ENCODE peak calls at places on chromosome 3, in four cellular contexts. Z is upper lobe of right lung, E is PC-3, L is fibroblast of lung. P is an unnamed sample.

GRCh38 chr3:149603126-149604074 is 54.4 kb downstream of the WWTR1 start:
- DNase-seq in Z (no peak), L (peak), E (no peak), P (peak)

GRCh38 chr3:133953297-133953696 is 57.6 kb upstream of the RAB6B start:
- DNase-seq in L (no peak), Z (no peak), E (no peak), P (no peak)

GRCh38 chr3:189132125-189132744 is 39.5 kb upstream of the TPRG1 start:
- DNase-seq in L (peak), Z (no peak), E (peak), P (peak)

GRCh38 chr3:43699864-43700263 is 9.1 kb downstream of the ABHD5 start:
- DNase-seq in Z (no peak), L (no peak), E (peak), P (peak)

GRCh38 chr3:196813903-196814302 is 53.8 kb upstream of the SENP5 start:
- DNase-seq in Z (no peak), L (peak), E (peak), P (peak)

GRCh38 chr3:194259982-194260856 is 90.9 kb downstream of the CPN2 start:
- DNase-seq in Z (peak), L (peak), E (no peak), P (no peak)

GRCh38 chr3:121545049-121545563 is 682 bp downstream of the POLQ start:
- DNase-seq in E (peak), L (no peak), Z (no peak), P (peak)

GRCh38 chr3:17144665-17144993 is 259.9 kb downstream of the PLCL2 start:
- DNase-seq in L (no peak), Z (no peak), E (no peak), P (no peak)

GRCh38 chr3:53791317-53791716 is 54.9 kb downstream of the CHDH start:
- DNase-seq in Z (peak), L (no peak), E (no peak), P (no peak)

GRCh38 chr3:50274371-50275104 is 4.3 kb upstream of the LSMEM2 start:
- DNase-seq in E (peak), Z (peak), L (peak), P (peak)

GRCh38 chr3:105715372-105715771 is 153.4 kb downstream of the CBLB start:
- DNase-seq in L (peak), Z (no peak), E (peak), P (peak)

GRCh38 chr3:52831500-52832301 is 1.2 kb upstream of the ITIH4 start:
- DNase-seq in E (peak), L (peak), Z (no peak), P (peak)

GRCh38 chr3:114739627-114740026 is 407.5 kb downstream of the ZBTB20 start:
- DNase-seq in Z (no peak), E (no peak), L (no peak), P (no peak)

GRCh38 chr3:49199244-49199899 is 28.0 kb downstream of the KLHDC8B start:
- DNase-seq in E (no peak), L (peak), Z (peak), P (no peak)

GRCh38 chr3:175208316-175208715 is 349.2 kb downstream of the NAALADL2 start:
- DNase-seq in L (peak), Z (no peak), E (no peak), P (peak)

GRCh38 chr3:42013652-42014442 is 51.9 kb upstream of the ULK4 start:
- DNase-seq in Z (peak), E (peak), L (no peak), P (no peak)

GRCh38 chr3:40120067-40120692 is 189.3 kb upstream of the EIF1B start:
- DNase-seq in Z (no peak), L (no peak), E (no peak), P (no peak)

GRCh38 chr3:134427400-134428111 is 53.3 kb upstream of the AMOTL2 start:
- DNase-seq in Z (no peak), E (peak), L (peak), P (peak)

DNA sequence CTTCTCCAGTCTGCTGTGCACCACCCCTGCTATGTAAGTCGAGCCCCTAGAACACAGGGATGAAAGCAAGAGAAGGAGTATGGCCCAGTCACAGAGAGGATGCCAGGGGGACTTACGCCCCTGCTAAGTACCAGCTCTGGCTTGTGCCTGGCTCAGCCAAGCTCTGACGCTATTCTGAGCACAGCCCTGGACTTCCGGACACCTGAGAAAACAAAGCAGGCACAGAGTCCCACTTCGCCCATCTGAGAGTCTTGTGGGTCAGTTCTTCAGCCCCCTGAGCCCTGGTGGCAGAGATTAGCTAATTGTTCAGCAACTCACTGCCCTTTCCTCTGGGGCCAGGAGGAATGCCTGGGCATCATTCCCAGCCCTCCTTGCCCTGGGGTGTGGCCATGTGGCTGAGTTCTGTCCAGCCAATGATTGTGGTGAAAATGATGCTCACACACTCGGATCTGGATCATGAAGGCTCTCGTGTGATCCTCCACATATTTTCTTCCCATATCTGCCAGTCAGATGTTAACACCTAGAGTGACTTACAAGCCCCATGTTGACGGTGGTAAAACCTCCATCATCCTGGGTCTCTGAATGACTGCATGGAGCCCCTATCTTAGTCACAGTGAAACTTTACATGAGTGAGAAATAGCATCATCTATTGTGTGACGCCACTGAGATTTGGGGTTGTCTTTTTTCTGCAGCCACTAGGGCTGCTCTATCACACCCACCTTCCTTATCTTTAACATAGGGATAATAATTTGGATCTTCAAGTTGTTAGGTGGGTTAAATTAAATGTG is 105.7 kb downstream of the TPRA1 start:
- DNase-seq in L (no peak), E (no peak), Z (peak), P (peak)
- TF ChIP-seq CTCF in L (no peak), E (no peak), Z (no peak), P (no peak)

GRCh38 chr3:129027544-129027880 is 26.4 kb downstream of the EFCC1 start:
- DNase-seq in E (no peak), L (no peak), Z (no peak), P (no peak)

GRCh38 chr3:129023909-129024308 is 22.8 kb downstream of the EFCC1 start:
- DNase-seq in Z (no peak), L (peak), E (peak), P (peak)

GRCh38 chr3:129026728-129027543 is 25.8 kb downstream of the EFCC1 start:
- DNase-seq in Z (peak), E (peak), L (peak), P (no peak)

GRCh38 chr3:129025108-129025507 is 24.0 kb downstream of the EFCC1 start:
- DNase-seq in L (no peak), E (no peak), Z (no peak), P (no peak)

GRCh38 chr3:129025691-129026435 is 24.8 kb downstream of the EFCC1 start:
- DNase-seq in L (peak), Z (peak), E (no peak), P (peak)
- TF ChIP-seq CTCF in L (no peak), Z (no peak), E (no peak), P (no peak)

GRCh38 chr3:46830801-46831200 is 32.4 kb downstream of the MYL3 start:
- DNase-seq in E (no peak), L (no peak), Z (no peak), P (no peak)

GRCh38 chr3:46829699-46830208 is 33.5 kb downstream of the MYL3 start:
- DNase-seq in E (no peak), L (no peak), Z (no peak), P (no peak)

GRCh38 chr3:46833346-46834300 is 29.6 kb downstream of the MYL3 start:
- DNase-seq in L (no peak), E (no peak), Z (no peak), P (no peak)

GRCh38 chr3:46831841-46832240 is 31.4 kb downstream of the MYL3 start:
- DNase-seq in L (no peak), E (no peak), Z (no peak), P (no peak)

DNA sequence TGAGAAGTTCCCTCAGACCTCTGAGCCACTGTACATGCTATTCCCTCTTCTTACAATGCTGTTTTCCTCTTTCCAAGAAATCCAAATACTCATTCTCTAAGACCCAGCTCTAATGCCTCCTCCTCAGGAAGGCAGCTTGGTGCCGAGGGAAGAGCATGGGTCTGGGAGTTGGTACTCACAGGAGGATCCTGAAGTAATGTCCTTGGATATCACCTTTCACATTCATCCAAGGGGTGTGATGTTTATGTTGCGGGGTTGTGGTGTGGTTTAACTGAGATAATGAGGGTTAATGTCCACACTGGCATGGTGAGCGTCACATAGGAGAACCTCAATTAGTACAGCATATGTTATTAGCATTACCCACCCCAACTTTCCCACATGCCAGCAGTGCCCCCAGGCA is 31.9 kb downstream of the MYL3 start:
- DNase-seq in E (no peak), Z (no peak), L (no peak), P (no peak)
- TF ChIP-seq CTCF in E (no peak), Z (no peak), L (no peak), P (no peak)

DNA sequence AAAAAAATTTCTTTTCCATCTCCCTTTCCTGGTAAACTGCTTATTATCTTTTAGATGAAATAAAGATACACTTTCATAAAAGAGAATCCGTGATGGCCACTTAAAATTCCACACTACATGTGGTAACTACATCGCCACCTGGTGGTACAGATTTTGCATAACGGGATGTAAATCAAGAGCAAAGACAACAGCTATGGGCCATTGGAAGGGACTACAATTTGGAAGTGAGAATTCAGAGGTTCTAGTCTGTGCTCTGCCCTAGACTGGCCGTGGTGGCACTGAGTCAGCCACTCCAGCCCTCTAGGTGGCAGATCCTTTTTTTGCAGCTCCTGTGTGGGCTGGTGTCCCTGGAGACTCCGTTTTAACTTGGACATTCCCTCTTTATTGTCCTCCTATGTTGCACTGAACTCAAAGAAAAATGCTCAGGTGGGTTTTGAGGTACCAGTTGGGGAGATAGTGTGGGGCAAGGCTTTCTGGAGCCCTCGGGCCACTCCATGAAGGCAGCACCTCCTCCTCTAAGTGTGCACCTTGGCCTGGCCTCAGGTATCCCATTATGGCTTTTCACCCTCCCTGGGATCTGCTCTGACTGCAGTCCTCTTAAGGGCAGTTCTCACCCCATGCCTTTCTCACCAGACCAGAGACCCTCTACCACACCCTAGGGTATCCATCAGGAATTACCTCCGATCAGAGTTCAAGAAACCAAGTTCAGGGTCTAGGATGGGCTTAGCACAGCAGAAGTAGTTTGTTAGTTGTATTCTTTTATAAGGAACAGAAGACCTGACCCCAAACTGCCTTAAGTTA is 54.9 kb downstream of the SPSB4 start:
- DNase-seq in E (peak), L (peak), Z (no peak), P (peak)
- TF ChIP-seq CTCF in E (peak), L (peak), Z (peak), P (peak)

GRCh38 chr3:70308760-70309159 is 3.7 kb downstream of the MDFIC2 start:
- DNase-seq in Z (no peak), E (peak), L (peak), P (no peak)
- TF ChIP-seq CTCF in Z (no peak), E (peak), L (peak), P (no peak)

GRCh38 chr3:190506271-190506670 is 7.6 kb upstream of the IL1RAP start:
- DNase-seq in Z (no peak), L (no peak), E (no peak), P (no peak)

GRCh38 chr3:190505381-190506003 is 8.4 kb upstream of the IL1RAP start:
- DNase-seq in E (no peak), Z (no peak), L (no peak), P (no peak)

GRCh38 chr3:190499157-190499556 is 14.7 kb upstream of the IL1RAP start:
- DNase-seq in L (no peak), E (no peak), Z (no peak), P (no peak)

GRCh38 chr3:190504354-190505125 is 9.3 kb upstream of the IL1RAP start:
- DNase-seq in E (no peak), L (peak), Z (no peak), P (no peak)
- TF ChIP-seq CTCF in E (peak), L (no peak), Z (no peak), P (no peak)

DNA sequence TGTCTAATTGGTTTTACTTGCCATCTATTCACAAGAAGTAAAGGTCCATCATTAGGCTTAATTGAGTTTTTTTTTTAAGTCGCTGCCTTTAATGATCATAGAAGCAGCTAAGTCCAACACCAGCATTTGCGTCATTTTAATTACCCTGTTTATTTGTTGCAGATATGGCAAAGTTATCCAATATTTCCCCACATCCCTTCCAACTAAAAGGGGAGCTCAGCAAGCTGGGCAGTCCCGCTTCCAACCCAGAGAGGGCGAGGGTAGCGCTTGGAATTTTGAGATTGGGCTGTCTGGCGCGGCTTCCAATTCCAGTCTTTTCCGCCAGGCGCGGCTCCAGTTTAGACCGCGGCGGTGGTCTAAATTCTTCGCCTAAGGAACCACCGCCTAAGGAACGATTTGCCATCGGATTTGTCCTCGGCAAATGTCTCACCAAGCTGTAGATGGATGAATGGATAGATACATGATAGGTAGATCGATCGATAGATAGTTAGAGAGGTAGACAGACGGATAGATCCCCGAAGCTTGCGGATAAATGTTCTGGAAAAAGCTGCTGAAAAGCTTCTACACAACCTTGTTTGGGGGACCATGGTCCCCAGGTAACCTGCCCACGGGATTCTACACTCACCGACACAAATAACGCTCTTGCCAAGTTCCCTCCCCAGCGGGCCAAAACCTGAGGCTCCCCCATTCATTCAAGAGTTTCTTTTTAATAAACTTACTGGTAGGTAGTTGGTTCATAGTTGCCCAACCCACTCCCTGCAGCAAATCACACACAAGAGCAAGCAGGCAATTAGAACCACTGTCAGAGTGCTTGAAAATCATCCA is 49.2 kb downstream of the ZIC4 start:
- DNase-seq in L (no peak), E (no peak), Z (no peak), P (no peak)
- TF ChIP-seq CTCF in L (peak), E (no peak), Z (no peak), P (peak)

GRCh38 chr3:81218023-81218422 is 543.4 kb downstream of the GBE1 start:
- DNase-seq in E (peak), L (peak), Z (no peak), P (peak)
- TF ChIP-seq CTCF in E (peak), L (peak), Z (peak), P (peak)